ENCODE peak calls at places on chromosomes 11 and 22, in nine cellular contexts. N, M, C, O, G, W, S, K and L are unnamed samples.

GRCh38 chr11:68750197-68750987 is 928 bp downstream of the TESMIN start:
- DNase-seq in N (peak), M (peak), C (peak), O (no peak), G (no peak), W (no peak), S (peak), K (no peak), L (peak)

GRCh38 chr22:23282089-23282501 is 101.8 kb downstream of the BCR start:
- DNase-seq in N (no peak), M (peak), C (no peak), O (peak), G (peak), W (no peak), S (no peak), K (peak), L (no peak)

GRCh38 chr11:70608568-70609314 is 210.4 kb downstream of the CTTN start:
- DNase-seq in N (no peak), M (peak), C (no peak), O (peak), G (no peak), W (no peak), S (no peak), K (no peak), L (no peak)

GRCh38 chr11:11534981-11535380 is 86.8 kb downstream of the GALNT18 start:
- DNase-seq in N (no peak), M (no peak), C (no peak), O (no peak), G (no peak), W (no peak), S (no peak), K (no peak), L (no peak)

GRCh38 chr22:39311592-39312400 is 7.6 kb downstream of the RPL3 start:
- DNase-seq in N (no peak), M (no peak), C (no peak), O (no peak), G (no peak), W (peak), S (no peak), K (no peak), L (no peak)

GRCh38 chr11:11588890-11589289 is 32.9 kb downstream of the GALNT18 start:
- DNase-seq in N (no peak), M (no peak), C (no peak), O (no peak), G (no peak), W (no peak), S (no peak), K (no peak), L (no peak)

GRCh38 chr11:68436985-68437926 is 23.3 kb upstream of the PPP6R3 start:
- DNase-seq in N (no peak), M (no peak), C (no peak), O (peak), G (no peak), W (no peak), S (no peak), K (no peak), L (no peak)

GRCh38 chr11:35338928-35339327 is 80.4 kb downstream of the SLC1A2 start:
- DNase-seq in N (no peak), M (no peak), C (no peak), O (no peak), G (no peak), W (no peak), S (no peak), K (no peak), L (no peak)

GRCh38 chr22:38943181-38943580 is 14.2 kb upstream of the APOBEC3A start:
- DNase-seq in N (no peak), M (no peak), C (no peak), O (no peak), G (no peak), W (no peak), S (no peak), K (peak), L (no peak)

GRCh38 chr11:119525855-119526196 is 102.9 kb upstream of the THY1 start:
- DNase-seq in N (no peak), M (no peak), C (no peak), O (no peak), G (no peak), W (no peak), S (no peak), K (no peak), L (no peak)

GRCh38 chr11:45071232-45071631 is 75.2 kb upstream of the PRDM11 start:
- DNase-seq in N (no peak), M (no peak), C (no peak), O (no peak), G (no peak), W (no peak), S (no peak), K (no peak), L (no peak)

GRCh38 chr22:37806409-37807338 is 1.1 kb upstream of the GCAT start:
- DNase-seq in N (peak), M (peak), C (no peak), O (no peak), G (no peak), W (no peak), S (no peak), K (no peak), L (no peak)

GRCh38 chr22:36455571-36456458 is 25.6 kb downstream of the TXN2 start:
- DNase-seq in N (no peak), M (no peak), C (no peak), O (no peak), G (no peak), W (no peak), S (no peak), K (no peak), L (no peak)

GRCh38 chr11:113396693-113397092 is 9.1 kb downstream of the ANKK1 start:
- DNase-seq in N (no peak), M (no peak), C (no peak), O (no peak), G (no peak), W (no peak), S (no peak), K (no peak), L (no peak)

GRCh38 chr11:845872-846271 is 3.2 kb downstream of the TSPAN4 start:
- DNase-seq in N (no peak), M (no peak), C (no peak), O (peak), G (no peak), W (no peak), S (no peak), K (no peak), L (no peak)

GRCh38 chr11:35305670-35306382 is 113.5 kb downstream of the SLC1A2 start:
- DNase-seq in N (peak), M (no peak), C (no peak), O (peak), G (no peak), W (peak), S (peak), K (no peak), L (no peak)

GRCh38 chr11:61528114-61528513 is 19.6 kb downstream of the LRRC10B start:
- DNase-seq in N (no peak), M (no peak), C (no peak), O (no peak), G (no peak), W (no peak), S (no peak), K (no peak), L (no peak)

GRCh38 chr22:18968011-18968749 is 32.1 kb upstream of the PRODH start:
- DNase-seq in N (peak), M (peak), C (no peak), O (peak), G (no peak), W (no peak), S (no peak), K (peak), L (no peak)

GRCh38 chr11:117822522-117823033 is 2.0 kb downstream of the FXYD2 start:
- DNase-seq in N (no peak), M (no peak), C (no peak), O (no peak), G (no peak), W (no peak), S (no peak), K (peak), L (no peak)

GRCh38 chr11:29119691-29120328 is 897.0 kb downstream of the KCNA4 start:
- DNase-seq in N (no peak), M (no peak), C (no peak), O (peak), G (peak), W (no peak), S (no peak), K (no peak), L (no peak)

GRCh38 chr22:28815729-28816128 is 15.4 kb upstream of the XBP1 start:
- DNase-seq in N (no peak), M (no peak), C (no peak), O (no peak), G (no peak), W (no peak), S (no peak), K (no peak), L (no peak)

GRCh38 chr22:28816994-28817530 is 16.7 kb upstream of the XBP1 start:
- DNase-seq in N (no peak), M (no peak), C (no peak), O (no peak), G (no peak), W (no peak), S (no peak), K (no peak), L (no peak)

GRCh38 chr22:28813772-28814518 is 13.6 kb upstream of the XBP1 start:
- DNase-seq in N (no peak), M (peak), C (no peak), O (no peak), G (no peak), W (no peak), S (no peak), K (peak), L (no peak)

GRCh38 chr22:28812491-28812890 is 12.1 kb upstream of the XBP1 start:
- DNase-seq in N (no peak), M (no peak), C (no peak), O (no peak), G (no peak), W (no peak), S (no peak), K (no peak), L (no peak)

DNA sequence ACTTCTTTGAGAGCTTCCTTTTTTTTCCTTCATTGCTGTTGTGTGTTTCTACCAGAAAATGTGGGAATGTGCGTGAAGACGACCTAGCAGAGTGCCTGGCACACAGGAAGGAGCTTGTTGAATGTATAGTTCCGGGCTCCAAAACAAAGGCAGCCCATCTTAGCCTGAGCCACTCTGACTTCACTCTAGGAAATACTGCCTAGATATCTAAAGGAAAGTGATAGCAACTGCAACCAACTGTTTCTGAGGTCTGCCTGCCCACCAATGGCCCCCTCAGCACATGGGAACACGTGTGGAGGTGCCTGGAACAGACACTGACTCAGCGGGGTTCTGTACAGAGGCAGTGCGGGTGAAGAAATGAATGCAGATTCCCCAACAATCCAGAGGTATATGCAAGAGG is 14.7 kb upstream of the XBP1 start:
- DNase-seq in N (no peak), M (no peak), C (no peak), O (no peak), G (no peak), W (no peak), S (no peak), K (no peak), L (no peak)
- TF ChIP-seq CTCF in N (no peak), M (no peak), C (no peak), O (no peak), G (no peak), W (no peak), S (no peak), K (no peak), L (no peak)

GRCh38 chr11:86517557-86517956 is 142.9 kb downstream of the CCDC81 start:
- DNase-seq in N (no peak), M (no peak), C (no peak), O (no peak), G (no peak), W (no peak), S (no peak), K (no peak), L (no peak)
- TF ChIP-seq CTCF in N (no peak), M (no peak), C (no peak), O (no peak), G (no peak), W (no peak), S (no peak), K (no peak), L (no peak)

GRCh38 chr11:73384127-73384441 is 7.9 kb downstream of the RELT start:
- DNase-seq in N (no peak), M (no peak), C (no peak), O (no peak), G (no peak), W (no peak), S (no peak), K (no peak), L (no peak)
- TF ChIP-seq CTCF in N (no peak), M (no peak), C (no peak), O (no peak), G (no peak), W (no peak), S (no peak), K (no peak), L (no peak)

GRCh38 chr22:42901790-42902508 is 44.9 kb upstream of the ARFGAP3 start:
- DNase-seq in N (no peak), M (no peak), C (no peak), O (no peak), G (no peak), W (peak), S (no peak), K (no peak), L (no peak)
- TF ChIP-seq CTCF in N (peak), M (peak), C (no peak), O (peak), G (peak), W (peak), S (no peak), K (peak), L (peak)

DNA sequence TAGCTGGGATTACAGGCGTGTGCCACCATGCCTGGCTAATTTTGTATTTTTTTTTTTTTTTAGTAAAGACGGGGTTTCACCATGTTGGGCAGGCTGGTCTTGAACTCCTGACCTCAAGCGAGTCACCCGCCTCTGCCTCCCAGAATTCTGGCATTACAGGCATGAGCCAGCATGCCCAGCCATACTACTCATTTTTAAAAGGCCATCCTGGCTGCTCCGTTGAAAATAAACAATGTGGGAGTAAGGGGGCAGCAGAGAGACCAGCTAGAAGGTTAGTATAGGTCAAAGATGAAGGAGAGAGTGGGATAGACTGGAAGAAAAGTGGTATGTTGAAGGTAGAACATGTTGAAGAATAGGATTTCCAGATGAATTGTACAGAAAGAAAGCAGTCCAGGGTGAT is 17.6 kb upstream of the LIN7C start:
- DNase-seq in N (peak), M (no peak), C (no peak), O (peak), G (peak), W (no peak), S (no peak), K (no peak), L (no peak)
- TF ChIP-seq CTCF in N (no peak), M (no peak), C (no peak), O (peak), G (peak), W (no peak), S (no peak), K (no peak), L (no peak)

GRCh38 chr11:110497204-110497987 is 67.6 kb downstream of the FDX1 start:
- DNase-seq in N (no peak), M (no peak), C (no peak), O (peak), G (no peak), W (no peak), S (no peak), K (no peak), L (no peak)

GRCh38 chr11:110490886-110491285 is 61.1 kb downstream of the FDX1 start:
- DNase-seq in N (no peak), M (no peak), C (no peak), O (peak), G (peak), W (no peak), S (no peak), K (no peak), L (no peak)

GRCh38 chr11:110486176-110486575 is 56.4 kb downstream of the FDX1 start:
- DNase-seq in N (no peak), M (no peak), C (no peak), O (no peak), G (no peak), W (no peak), S (no peak), K (no peak), L (no peak)

GRCh38 chr11:110488446-110488845 is 58.7 kb downstream of the FDX1 start:
- DNase-seq in N (no peak), M (no peak), C (no peak), O (no peak), G (no peak), W (no peak), S (no peak), K (no peak), L (no peak)

GRCh38 chr11:110491577-110492352 is 62.0 kb downstream of the FDX1 start:
- DNase-seq in N (no peak), M (no peak), C (no peak), O (no peak), G (no peak), W (no peak), S (no peak), K (no peak), L (no peak)
- TF ChIP-seq CTCF in N (no peak), M (no peak), C (no peak), O (no peak), G (no peak), W (no peak), S (no peak), K (no peak), L (no peak)